ENCODE peak calls at places on chromosome 3, in four cellular contexts. U, K, E and X are unnamed samples.

GRCh38 chr3:31755911-31756658 is 223.4 kb downstream of the STT3B start:
- DNase-seq in U (no peak), E (no peak), K (no peak), X (no peak)

GRCh38 chr3:53350652-53351051 is 3.3 kb upstream of the DCP1A start:
- DNase-seq in E (no peak), U (no peak), K (no peak), X (no peak)

GRCh38 chr3:32912046-32912445 is 39.4 kb upstream of the CCR4 start:
- DNase-seq in E (no peak), U (no peak), K (no peak), X (no peak)

GRCh38 chr3:20186600-20187004 is 596 bp upstream of the SGO1 start:
- DNase-seq in K (no peak), E (no peak), U (no peak), X (no peak)

GRCh38 chr3:37227870-37228549 is 53.6 kb upstream of the LRRFIP2 start:
- DNase-seq in K (no peak), U (no peak), E (no peak), X (no peak)

GRCh38 chr3:73603771-73604171 is 21.0 kb downstream of the PDZRN3 start:
- DNase-seq in U (no peak), K (no peak), E (no peak), X (no peak)

GRCh38 chr3:190586631-190587000 is 72.7 kb downstream of the IL1RAP start:
- DNase-seq in K (no peak), E (no peak), U (no peak), X (no peak)

GRCh38 chr3:149247025-149247710 is 25.5 kb upstream of the CP start:
- DNase-seq in K (no peak), E (no peak), U (no peak), X (no peak)

GRCh38 chr3:58474348-58474911 is 17.5 kb upstream of the KCTD6 start:
- DNase-seq in U (no peak), E (no peak), K (no peak), X (no peak)